ENCODE peak calls at places on chromosomes 3 and 15, in six cellular contexts. M, O, Z, S, P and D are unnamed samples.

GRCh38 chr15:70074380-70074779 is 23.3 kb downstream of the TLE3 start:
- DNase-seq in M (no peak), O (no peak), Z (no peak), S (no peak), P (no peak), D (no peak)

GRCh38 chr3:38611866-38612265 is 37.6 kb downstream of the SCN5A start:
- DNase-seq in M (no peak), O (no peak), Z (no peak), S (no peak), P (no peak), D (no peak)

GRCh38 chr3:11323827-11324226 is 51.6 kb downstream of the ATG7 start:
- DNase-seq in M (no peak), O (no peak), Z (no peak), S (no peak), P (no peak), D (peak; percentile 44)

GRCh38 chr3:11289864-11290263 is 17.7 kb downstream of the ATG7 start:
- DNase-seq in M (no peak), O (no peak), Z (peak; percentile 16), S (no peak), P (no peak), D (no peak)

GRCh38 chr3:111285691-111286090 is 214.1 kb downstream of the NECTIN3 start:
- DNase-seq in M (no peak), O (no peak), Z (no peak), S (no peak), P (no peak), D (no peak)

GRCh38 chr15:68228143-68228970 is 1.2 kb downstream of the CLN6 start:
- DNase-seq in M (no peak), O (no peak), Z (peak; percentile 36), S (no peak), P (peak; percentile 43), D (no peak)

GRCh38 chr3:197154-197855 is 742 bp downstream of the CHL1 start:
- DNase-seq in M (peak; percentile 66), O (peak; percentile 40), Z (no peak), S (no peak), P (no peak), D (no peak)

GRCh38 chr3:80338366-80338765 is 570.6 kb upstream of the ROBO1 start:
- DNase-seq in M (no peak), O (no peak), Z (no peak), S (no peak), P (no peak), D (no peak)

GRCh38 chr15:77009646-77010311 is 14.9 kb downstream of the PSTPIP1 start:
- DNase-seq in M (no peak), O (no peak), Z (no peak), S (no peak), P (no peak), D (peak; percentile 14)

DNA sequence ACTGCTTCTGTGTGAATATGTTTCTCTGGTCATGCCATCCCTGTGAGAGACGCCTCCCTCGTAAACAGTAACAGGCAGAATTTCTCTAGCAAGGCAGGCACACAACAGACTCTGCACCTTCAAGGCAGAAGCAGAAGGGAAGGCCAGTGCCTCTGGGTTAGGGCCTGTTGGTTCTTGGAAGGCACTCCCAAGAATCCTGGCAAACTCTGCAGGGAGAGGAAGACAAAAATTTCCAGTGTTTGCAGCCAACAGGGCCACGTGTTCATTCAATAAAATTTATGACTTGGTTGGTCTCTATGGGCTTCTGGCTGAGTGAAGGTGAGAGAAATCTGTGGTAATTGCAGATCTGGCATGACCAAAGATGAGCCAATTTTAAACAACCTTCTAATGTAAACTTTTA is 39.3 kb downstream of the NFKBIZ start:
- DNase-seq in M (no peak), O (no peak), Z (no peak), S (no peak), P (no peak), D (no peak)
- H3K14ac ChIP-seq in M (no peak overlapping the region), O (no peak overlapping the region), Z (no peak overlapping the region), S (no peak overlapping the region), P (no peak overlapping the region), D (peak overlapping the region; percentile 58)

GRCh38 chr3:177050466-177051237 is 146.6 kb downstream of the TBL1XR1 start:
- DNase-seq in M (no peak), O (no peak), Z (peak; percentile 55), S (no peak), P (peak; percentile 51), D (peak; percentile 64)

GRCh38 chr3:177051419-177051818 is 145.9 kb downstream of the TBL1XR1 start:
- DNase-seq in M (no peak), O (no peak), Z (no peak), S (no peak), P (peak; percentile 2), D (no peak)

GRCh38 chr3:177055557-177056290 is 141.6 kb downstream of the TBL1XR1 start:
- DNase-seq in M (no peak), O (no peak), Z (no peak), S (no peak), P (no peak), D (no peak)

GRCh38 chr3:177056927-177057326 is 140.4 kb downstream of the TBL1XR1 start:
- DNase-seq in M (no peak), O (no peak), Z (no peak), S (no peak), P (no peak), D (no peak)

GRCh38 chr3:177053107-177053506 is 144.2 kb downstream of the TBL1XR1 start:
- DNase-seq in M (no peak), O (no peak), Z (no peak), S (no peak), P (no peak), D (no peak)
- H3K14ac ChIP-seq in M (no peak overlapping the region), O (no peak overlapping the region), Z (no peak overlapping the region), S (no peak overlapping the region), P (no peak overlapping the region), D (no peak overlapping the region)

GRCh38 chr3:160100610-160101009 is 112.0 kb downstream of the IL12A start:
- DNase-seq in M (no peak), O (no peak), Z (no peak), S (no peak), P (no peak), D (no peak)
- H3K14ac ChIP-seq in M (no peak overlapping the region), O (no peak overlapping the region), Z (no peak overlapping the region), S (no peak overlapping the region), P (no peak overlapping the region), D (no peak overlapping the region)

DNA sequence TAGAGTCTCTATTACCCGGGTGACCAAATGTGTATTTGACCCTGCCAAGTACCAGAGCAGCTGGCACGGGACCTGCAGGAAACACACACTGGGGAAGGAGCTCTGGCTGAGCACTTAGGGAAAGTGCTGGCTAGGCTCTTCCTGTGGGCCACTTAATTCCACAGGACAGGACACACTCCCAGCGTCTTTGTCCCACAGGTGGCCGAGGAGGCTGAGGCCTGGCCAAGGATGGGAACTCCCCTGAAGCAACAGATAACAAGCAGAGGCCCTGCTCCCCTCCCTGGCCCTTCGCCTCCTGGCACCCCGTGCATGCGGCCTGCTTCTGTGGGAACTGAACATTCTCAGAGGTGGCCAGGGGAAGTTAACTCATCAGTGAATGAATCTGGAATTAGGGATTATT is 180.8 kb downstream of the ATP10A start:
- DNase-seq in M (no peak), O (no peak), Z (no peak), S (no peak), P (no peak), D (no peak)
- H3K14ac ChIP-seq in M (no peak overlapping the region), O (no peak overlapping the region), Z (no peak overlapping the region), S (no peak overlapping the region), P (no peak overlapping the region), D (no peak overlapping the region)

GRCh38 chr15:84082739-84083138 is 152.8 kb upstream of the GOLGA6L4 start:
- DNase-seq in M (no peak), O (no peak), Z (no peak), S (no peak), P (no peak), D (no peak)

GRCh38 chr15:84079885-84080777 is 155.4 kb upstream of the GOLGA6L4 start:
- DNase-seq in M (peak; percentile 74), O (peak; percentile 62), Z (peak; percentile 32), S (no peak), P (no peak), D (peak; percentile 3)

DNA sequence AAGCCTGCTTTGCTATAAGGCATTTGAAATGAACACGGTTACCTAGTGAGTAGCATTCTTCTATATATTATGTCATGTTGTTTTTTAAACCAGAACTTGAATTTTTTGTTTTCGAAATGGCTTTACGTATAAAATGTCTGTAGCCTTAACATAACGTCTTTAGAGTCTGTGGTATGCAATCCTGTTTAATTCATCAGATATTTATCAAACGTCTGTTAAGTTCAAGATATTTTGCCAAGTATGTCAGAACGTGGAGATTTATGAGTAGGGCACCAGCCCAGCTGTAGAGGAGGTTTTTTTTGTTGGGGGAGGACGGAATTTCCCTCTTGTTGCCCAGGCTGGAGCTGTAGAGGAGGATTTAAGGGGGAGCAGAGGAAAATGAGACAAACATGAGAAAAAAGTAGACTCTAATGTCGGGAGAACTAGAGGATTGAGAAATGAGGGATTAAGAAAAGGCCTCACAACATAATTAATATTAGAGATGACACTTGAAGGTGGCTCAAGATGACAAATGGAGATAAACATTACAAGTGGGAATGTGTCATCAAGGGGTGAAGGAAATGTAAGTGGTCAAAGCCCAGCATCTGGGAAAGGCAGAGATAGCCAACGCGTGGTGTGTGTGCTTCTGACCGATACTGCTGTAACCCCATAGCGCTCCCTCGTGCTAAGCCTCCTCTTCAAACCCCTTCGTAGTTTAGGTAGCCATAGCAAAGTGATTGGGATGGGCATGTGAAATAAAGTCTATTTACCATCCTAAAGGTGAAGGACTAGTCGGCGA is 154.0 kb upstream of the GOLGA6L4 start:
- DNase-seq in M (no peak), O (no peak), Z (peak; percentile 4), S (no peak), P (no peak), D (no peak)
- H3K14ac ChIP-seq in M (no peak overlapping the region), O (no peak overlapping the region), Z (peak overlapping the region; percentile 55), S (no peak overlapping the region), P (no peak overlapping the region), D (no peak overlapping the region)

GRCh38 chr15:36882487-36883108 is 217.8 kb downstream of the MEIS2 start:
- DNase-seq in M (no peak), O (peak; percentile 41), Z (peak; percentile 35), S (no peak), P (no peak), D (no peak)

GRCh38 chr15:36883705-36884355 is 216.5 kb downstream of the MEIS2 start:
- DNase-seq in M (peak; percentile 87), O (peak; percentile 94), Z (peak; percentile 83), S (no peak), P (peak; percentile 74), D (peak; percentile 86)

GRCh38 chr15:36886135-36887011 is 214.0 kb downstream of the MEIS2 start:
- DNase-seq in M (no peak), O (no peak), Z (no peak), S (no peak), P (no peak), D (no peak)

GRCh38 chr15:36885709-36886108 is 214.6 kb downstream of the MEIS2 start:
- DNase-seq in M (no peak), O (no peak), Z (no peak), S (no peak), P (no peak), D (no peak)

GRCh38 chr15:36884404-36885335 is 215.7 kb downstream of the MEIS2 start:
- DNase-seq in M (no peak), O (peak; percentile 17), Z (no peak), S (no peak), P (no peak), D (no peak)
- H3K14ac ChIP-seq in M (no peak overlapping the region), O (no peak overlapping the region), Z (no peak overlapping the region), S (no peak overlapping the region), P (no peak overlapping the region), D (no peak overlapping the region)